ENCODE peak calls at places on chromosomes 11 and 22, in seven cellular contexts. R is psoas muscle; K is adrenal gland; F is mesendoderm; N is tibial nerve; S is A549; Q is effector memory CD4-positive, alpha-beta T cell. E is an unnamed sample. For H3K4me1, the result is how much of the 10 kb centered on the place peaks cover.

GRCh38 chr11:67356867-67357561 is 3.7 kb upstream of the POLD4 start:
- DNase-seq in R (no peak), K (peak), F (peak), N (no peak), S (peak), Q (peak), E (peak)

GRCh38 chr11:120134931-120135228 is 3.0 kb downstream of the TRIM29 start:
- DNase-seq in R (no peak), K (peak), F (no peak), N (peak), S (no peak), Q (no peak), E (no peak)

GRCh38 chr22:49934891-49935557 is 16.6 kb downstream of the CRELD2 start:
- DNase-seq in R (peak), K (peak), F (no peak), N (peak), S (no peak), Q (peak), E (peak)

GRCh38 chr11:87473174-87473573 is 435.4 kb downstream of the TMEM135 start:
- DNase-seq in R (no peak), K (no peak), F (peak), N (no peak), S (no peak), Q (no peak), E (no peak)

GRCh38 chr11:3165916-3166267 is 782 bp upstream of the OSBPL5 start:
- DNase-seq in R (no peak), K (peak), F (no peak), N (no peak), S (no peak), Q (no peak), E (no peak)

GRCh38 chr22:22218302-22218701 is 26.3 kb upstream of the VPREB1 start:
- DNase-seq in R (no peak), K (no peak), F (no peak), N (no peak), S (no peak), Q (no peak), E (no peak)

GRCh38 chr22:43181321-43182076 is 5.4 kb downstream of the TTLL12 start:
- DNase-seq in R (no peak), K (no peak), F (no peak), N (no peak), S (no peak), Q (no peak), E (no peak)

GRCh38 chr11:118930152-118930712 is 4.5 kb upstream of the BCL9L start:
- DNase-seq in R (peak), K (peak), F (peak), N (peak), S (no peak), Q (peak), E (peak)

GRCh38 chr11:60870733-60871377 is 3.5 kb downstream of the ZP1 start:
- DNase-seq in R (no peak), K (no peak), F (no peak), N (no peak), S (no peak), Q (no peak), E (no peak)

GRCh38 chr11:85752201-85752889 is 58.6 kb downstream of the SYTL2 start:
- DNase-seq in R (no peak), K (peak), F (no peak), N (no peak), S (no peak), Q (no peak), E (no peak)

GRCh38 chr11:69496631-69497220 is 15.3 kb downstream of the LINC01488 start:
- DNase-seq in R (no peak), K (no peak), F (no peak), N (no peak), S (peak), Q (no peak), E (no peak)

GRCh38 chr11:34904421-34904950 is 11.7 kb downstream of the APIP start:
- DNase-seq in R (no peak), K (no peak), F (no peak), N (no peak), S (no peak), Q (no peak), E (no peak)

GRCh38 chr11:131498631-131499053 is 128.2 kb downstream of the NTM start:
- DNase-seq in R (no peak), K (no peak), F (no peak), N (no peak), S (no peak), Q (no peak), E (no peak)

GRCh38 chr11:77046060-77046501 is 11.9 kb downstream of the B3GNT6 start:
- DNase-seq in R (no peak), K (peak), F (peak), N (no peak), S (peak), Q (no peak), E (peak)

GRCh38 chr11:45048313-45048841 is 97.7 kb upstream of the TP53I11 start:
- DNase-seq in R (no peak), K (no peak), F (no peak), N (no peak), S (no peak), Q (no peak), E (no peak)

GRCh38 chr11:444397-445144 is 2.8 kb upstream of the ANO9 start:
- DNase-seq in R (peak), K (no peak), F (no peak), N (no peak), S (no peak), Q (no peak), E (no peak)

GRCh38 chr22:17921871-17922821 is 102.2 kb downstream of the MICAL3 start:
- DNase-seq in R (no peak), K (no peak), F (peak), N (no peak), S (no peak), Q (no peak), E (no peak)

GRCh38 chr22:48499456-48500425 is 1327.9 kb downstream of the BRD1 start:
- DNase-seq in R (no peak), K (no peak), F (no peak), N (no peak), S (no peak), Q (no peak), E (no peak)

GRCh38 chr11:16846305-16846704 is 107.9 kb downstream of the C11orf58 start:
- DNase-seq in R (no peak), K (no peak), F (no peak), N (no peak), S (no peak), Q (no peak), E (no peak)

GRCh38 chr22:46031066-46031465 is 54.1 kb upstream of the WNT7B start:
- DNase-seq in R (no peak), K (peak), F (no peak), N (no peak), S (no peak), Q (no peak), E (no peak)

DNA sequence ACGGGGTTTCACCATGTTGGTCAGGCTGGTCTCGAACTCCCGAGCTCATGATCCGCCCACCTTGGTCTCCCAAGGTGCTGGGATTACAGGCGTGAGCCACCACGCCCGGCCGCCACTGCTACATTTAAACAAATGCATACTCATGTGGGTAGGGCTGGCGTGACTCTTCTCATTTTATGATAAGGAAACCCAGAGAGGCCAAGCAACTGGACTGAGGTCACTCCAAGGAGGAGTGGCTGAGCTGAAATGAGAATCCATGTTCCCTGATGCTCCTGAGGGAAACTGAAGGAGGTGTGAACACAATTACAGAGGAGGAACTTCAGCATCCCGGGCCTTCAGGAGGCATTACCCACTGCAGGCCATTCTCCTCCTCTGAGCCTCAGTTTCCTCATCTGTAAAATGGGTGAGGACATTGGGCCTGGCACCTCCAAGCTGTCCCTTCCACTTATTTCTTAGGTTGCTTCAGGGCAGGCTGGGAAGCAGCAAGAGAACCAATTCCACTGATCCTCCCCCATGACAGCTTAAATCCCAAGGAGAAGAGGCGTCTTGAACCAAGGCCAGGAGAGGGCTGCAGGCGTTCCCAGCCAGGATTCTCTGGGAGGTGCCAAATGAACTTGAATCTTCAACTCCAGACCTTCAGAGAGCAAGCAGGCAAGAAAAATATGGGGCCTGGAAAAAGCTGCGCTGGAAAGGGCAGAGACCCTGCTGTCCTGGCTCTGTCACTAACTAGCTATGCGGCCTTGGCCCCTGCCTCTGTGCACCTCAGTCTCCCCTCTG is 2.9 kb downstream of the TST start:
- DNase-seq in R (no peak), K (no peak), F (no peak), N (no peak), S (no peak), Q (no peak), E (no peak)
- H3K4me1 ChIP-seq in R (under half), K (under half), F (under half), N (under half), S (under half), Q (under half), E (under half)

DNA sequence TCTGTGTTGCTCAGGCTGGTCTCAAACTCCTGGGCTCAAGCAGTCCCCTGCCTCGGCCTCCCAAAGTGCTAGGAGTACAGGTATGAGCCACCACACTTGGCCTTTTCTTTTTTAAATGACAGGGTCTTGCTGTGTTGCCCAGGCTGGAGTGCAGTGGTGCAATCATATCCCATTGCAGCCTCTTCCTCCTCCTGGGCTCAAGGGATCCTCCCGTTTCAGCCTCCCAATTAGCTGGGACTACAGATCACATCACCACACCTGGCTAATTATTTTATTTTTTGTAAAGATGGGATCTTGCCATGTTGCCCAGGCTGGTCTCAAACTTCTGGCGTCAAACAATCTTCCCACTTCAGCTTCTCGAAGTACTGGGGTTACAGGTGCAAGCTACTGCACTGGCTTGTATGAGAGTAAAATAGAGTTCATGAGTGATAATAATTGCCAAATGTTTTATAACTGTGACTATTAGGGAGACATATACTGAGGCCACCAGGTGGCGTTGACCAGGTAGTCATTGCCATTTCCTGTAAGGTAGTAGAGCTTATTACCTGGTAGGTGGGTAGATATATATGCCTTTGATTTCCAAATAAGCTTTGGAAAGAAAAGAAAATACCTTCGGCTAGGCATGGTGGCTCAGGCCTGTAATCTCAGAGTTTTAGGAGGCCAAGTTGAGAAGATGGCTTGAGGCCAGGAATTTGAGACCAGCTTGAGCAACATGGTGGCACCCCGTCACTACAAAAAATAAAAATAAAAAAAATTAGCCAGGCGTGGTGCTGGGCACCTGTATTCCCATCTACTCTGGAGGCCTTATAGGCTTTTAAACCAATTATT is 5.4 kb downstream of the FDX1 start:
- DNase-seq in R (no peak), K (no peak), F (peak), N (no peak), S (no peak), Q (no peak), E (peak)
- H3K27ac ChIP-seq in R (peak), K (peak), F (no peak), N (no peak), S (peak), Q (no peak), E (no peak)

GRCh38 chr11:1761857-1762536 is 1.7 kb downstream of the CTSD start:
- DNase-seq in R (no peak), K (no peak), F (no peak), N (no peak), S (no peak), Q (no peak), E (no peak)

GRCh38 chr11:1759151-1759850 is 4.4 kb downstream of the CTSD start:
- DNase-seq in R (peak), K (no peak), F (no peak), N (no peak), S (no peak), Q (no peak), E (no peak)

GRCh38 chr11:1759851-1760220 is 3.9 kb downstream of the CTSD start:
- DNase-seq in R (no peak), K (no peak), F (no peak), N (no peak), S (no peak), Q (no peak), E (peak)

GRCh38 chr11:1761110-1761856 is 2.4 kb downstream of the CTSD start:
- DNase-seq in R (peak), K (no peak), F (no peak), N (no peak), S (no peak), Q (no peak), E (peak)

DNA sequence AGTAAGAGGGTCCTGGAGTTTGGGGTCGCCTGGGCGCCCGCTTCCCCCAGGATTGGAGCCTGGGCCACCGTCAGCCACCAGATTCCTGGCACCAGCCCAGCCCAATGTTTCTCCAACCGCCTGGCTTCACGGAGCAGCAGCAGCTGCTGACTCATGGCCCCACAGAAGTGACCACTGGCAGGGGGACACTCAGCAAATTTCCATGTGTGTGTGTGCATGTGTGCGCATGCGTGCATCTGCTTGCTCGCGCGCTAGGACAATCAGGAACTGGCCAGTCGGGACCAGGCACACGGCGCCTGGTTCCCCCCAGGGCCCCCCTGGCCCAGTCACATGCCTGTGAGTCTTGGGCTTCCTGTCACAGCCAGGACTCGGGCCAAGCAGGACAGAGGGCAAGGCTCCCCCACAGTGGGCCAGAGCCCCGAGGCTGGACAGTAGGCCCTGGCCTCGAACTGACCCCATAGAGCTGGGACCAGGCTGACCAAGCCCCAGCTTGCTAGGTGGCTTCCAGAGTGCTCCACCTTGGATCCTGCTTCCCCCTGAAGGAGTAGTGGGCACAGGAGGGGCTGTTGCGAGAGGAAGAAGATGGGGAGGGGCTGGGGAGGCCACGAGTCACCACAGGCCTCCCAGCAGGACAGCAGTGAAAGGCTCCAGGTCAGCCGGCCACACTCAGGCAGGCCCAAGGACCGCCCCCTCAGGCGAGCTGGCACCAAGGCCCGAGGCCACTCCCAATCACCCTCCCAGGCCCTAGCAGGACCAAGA is 3.2 kb downstream of the CTSD start:
- DNase-seq in R (peak), K (peak), F (no peak), N (peak), S (no peak), Q (no peak), E (no peak)
- H3K4me1 ChIP-seq in R (half or more), K (half or more), F (under half), N (half or more), S (under half), Q (half or more), E (half or more)

DNA sequence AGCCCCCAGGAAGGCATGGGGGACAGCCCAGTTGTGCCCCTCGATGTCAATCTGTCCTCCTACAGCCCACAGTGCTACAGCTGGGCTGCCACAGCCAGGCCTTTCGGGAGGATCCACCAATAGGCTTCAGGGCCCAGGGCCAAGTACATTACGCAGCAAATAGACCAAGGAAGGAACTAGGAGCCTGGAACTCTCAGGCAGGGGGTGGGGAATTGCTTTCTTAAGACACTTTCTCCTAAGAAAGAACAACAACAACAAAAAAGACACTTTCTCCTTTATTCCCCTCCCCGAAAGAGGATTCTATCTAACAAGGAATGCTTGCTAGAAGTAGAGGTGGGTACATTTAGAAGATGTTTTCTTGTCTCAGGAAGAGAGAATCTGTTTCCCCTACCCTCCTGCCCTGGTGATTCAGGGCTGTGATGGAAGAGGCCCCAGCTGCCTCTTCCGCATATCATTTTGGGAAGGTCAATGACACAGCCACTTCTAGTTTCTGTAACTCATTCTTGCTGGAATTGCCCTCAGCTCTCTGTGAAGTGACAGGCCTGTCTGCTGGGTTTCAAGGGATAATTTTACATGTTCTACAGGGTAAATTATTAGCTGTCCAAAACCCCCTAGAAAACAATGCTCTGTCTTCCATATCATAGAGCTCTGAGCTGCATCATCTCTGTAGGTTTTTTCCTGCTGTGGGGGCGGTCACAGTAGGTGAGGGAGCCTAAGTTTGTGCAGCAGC is 6.0 kb upstream of the MALAT1 start:
- DNase-seq in R (peak), K (peak), F (peak), N (peak), S (no peak), Q (no peak), E (no peak)
- H3K27ac ChIP-seq in R (peak), K (peak), F (peak), N (peak), S (peak), Q (peak), E (no peak)

E was measured in CD4-positive, alpha-beta memory T cell.